ENCODE peak calls at places on chromosome X, in seven cellular contexts. C is stimulated activated naive B cell treated with anti-CD40 and anti-IgM and Interleukin-4, amounts not matched to agents 10 μg/mL and 1 μg/mL and 100 μg/mL, for 72 hours; B is ACHN; Q is stimulated activated naive CD8-positive, alpha-beta T cell treated with anti-CD3 and anti-CD28 coated beads, Interleukin-15, Interleukin-2, amounts not matched to agents 100 U/mL and 50 U/mL, for 24 hours; V is cardiac fibroblast; G is T-helper 2 cell; N is NCI-H1694 treated with DMSO at 0.1 percent for 48 hours. M is an unnamed sample.

GRCh38 chrX:130994671-130995070 is 63.5 kb upstream of the ARHGAP36 start:
- DNase-seq in Q (peak), C (peak), B (peak), V (peak), G (peak), N (peak), M (peak)

GRCh38 chrX:123920065-123920785 is 41.3 kb upstream of the STAG2 start:
- DNase-seq in G (no peak), B (peak), N (peak), C (no peak), V (peak), Q (no peak), M (no peak)

GRCh38 chrX:39157796-39158195 is 356.5 kb downstream of the MID1IP1 start:
- DNase-seq in B (no peak), V (no peak), N (no peak), Q (no peak), C (no peak), G (no peak), M (no peak)

GRCh38 chrX:54540289-54540688 is 10.3 kb downstream of the GNL3L start:
- DNase-seq in B (peak), V (peak), C (no peak), Q (no peak), N (no peak), G (no peak), M (no peak)

GRCh38 chrX:72620550-72621145 is 48.0 kb upstream of the HDAC8 start:
- DNase-seq in G (peak), V (peak), N (no peak), C (no peak), B (peak), Q (peak), M (no peak)

GRCh38 chrX:137848291-137848905 is 282.5 kb downstream of the ZIC3 start:
- DNase-seq in B (no peak), Q (no peak), G (no peak), N (no peak), V (no peak), C (no peak), M (no peak)

GRCh38 chrX:118418811-118419251 is 72.9 kb downstream of the WDR44 start:
- DNase-seq in C (no peak), V (no peak), Q (no peak), N (no peak), B (no peak), G (no peak), M (no peak)

GRCh38 chrX:150454083-150454482 is 91.0 kb downstream of the MAMLD1 start:
- DNase-seq in B (no peak), G (no peak), N (no peak), Q (no peak), C (no peak), V (no peak), M (no peak)

GRCh38 chrX:11688201-11688600 is 22.5 kb upstream of the ARHGAP6 start:
- DNase-seq in Q (no peak), N (no peak), V (peak), C (no peak), B (no peak), G (no peak), M (no peak)

GRCh38 chrX:11367609-11368430 is 74.6 kb downstream of the AMELX start:
- DNase-seq in Q (no peak), C (no peak), B (no peak), V (peak), G (no peak), N (no peak), M (no peak)

GRCh38 chrX:51006068-51006467 is 95.5 kb downstream of the BMP15 start:
- DNase-seq in B (no peak), Q (no peak), G (no peak), C (no peak), N (no peak), V (no peak), M (no peak)

GRCh38 chrX:124307253-124307907 is 25.1 kb upstream of the TEX13D start:
- DNase-seq in N (no peak), G (no peak), V (no peak), C (no peak), B (no peak), Q (no peak), M (no peak)

GRCh38 chrX:13048265-13048664 is 3.8 kb upstream of the FAM9C start:
- DNase-seq in B (no peak), V (peak), N (peak), G (no peak), C (no peak), Q (no peak), M (no peak)

GRCh38 chrX:121746105-121746504 is 698.7 kb downstream of the GLUD2 start:
- DNase-seq in C (no peak), V (no peak), G (no peak), B (no peak), Q (no peak), N (no peak), M (no peak)

GRCh38 chrX:118761950-118762725 is 34.7 kb downstream of the IL13RA1 start:
- DNase-seq in G (no peak), B (no peak), V (no peak), C (no peak), Q (no peak), N (peak), M (peak)

GRCh38 chrX:85992811-85993229 is 54.5 kb downstream of the CHM start:
- DNase-seq in N (no peak), G (no peak), V (peak), Q (no peak), B (no peak), C (no peak), M (no peak)

GRCh38 chrX:47644557-47645091 is 5.7 kb downstream of the ELK1 start:
- DNase-seq in N (peak), G (peak), V (peak), B (no peak), Q (no peak), C (no peak), M (peak)

GRCh38 chrX:24241822-24242648 is 71.8 kb downstream of the SUPT20HL2 start:
- DNase-seq in V (peak), Q (no peak), B (peak), C (no peak), G (peak), N (peak), M (peak)

GRCh38 chrX:11341274-11342256 is 48.4 kb downstream of the AMELX start:
- DNase-seq in B (peak), G (no peak), V (peak), Q (peak), C (peak), N (no peak), M (no peak)

GRCh38 chrX:30887721-30888120 is 1.3 kb downstream of the TAB3 start:
- DNase-seq in B (no peak), G (peak), C (no peak), V (no peak), N (no peak), Q (peak), M (no peak)

GRCh38 chrX:95884196-95884595 is 800.4 kb upstream of the DIAPH2 start:
- DNase-seq in B (no peak), C (no peak), Q (no peak), N (peak), G (no peak), V (peak), M (no peak)

GRCh38 chrX:2707334-2707760 is 16.3 kb downstream of the CD99 start:
- DNase-seq in G (peak), Q (peak), V (peak), B (peak), N (no peak), C (peak), M (peak)

GRCh38 chrX:86066998-86067397 is 19.6 kb upstream of the CHM start:
- DNase-seq in G (no peak), C (no peak), V (peak), Q (no peak), B (peak), N (no peak), M (no peak)

GRCh38 chrX:107450823-107451509 is 1.5 kb downstream of the FRMPD3 start:
- DNase-seq in C (no peak), B (peak), V (no peak), Q (peak), N (peak), G (peak), M (peak)

GRCh38 chrX:136214551-136214950 is 36.6 kb downstream of the MAP7D3 start:
- DNase-seq in N (no peak), B (peak), V (peak), Q (no peak), C (no peak), G (no peak), M (no peak)

M was measured in retina.